ENCODE peak calls at places on chromosomes 13 and 19, in five cellular contexts. D is mucosa of gallbladder; N is CD4-positive, alpha-beta T cell; Q is AG08396; I is stimulated activated CD4-positive, alpha-beta T cell treated with anti-CD3 and anti-CD28 coated beads, Interleukin-4, amount 100 ng/mL, for 4 hours. P is an unnamed sample.

GRCh38 chr19:43372462-43372861 is 19.0 kb downstream of the CD177 start:
- DNase-seq in D (no peak), N (no peak), I (no peak), Q (no peak), P (no peak)

GRCh38 chr19:47486900-47487299 is 2.9 kb upstream of the KPTN start:
- DNase-seq in N (no peak), D (no peak), I (no peak), Q (no peak), P (no peak)

GRCh38 chr19:18483119-18483518 is 38.8 kb downstream of the ELL start:
- DNase-seq in N (no peak), I (no peak), D (no peak), Q (no peak), P (no peak)

GRCh38 chr13:105518086-105518485 is 1017.4 kb downstream of the EFNB2 start:
- DNase-seq in N (no peak), Q (no peak), D (no peak), I (no peak), P (peak; percentile 40)

GRCh38 chr19:49854861-49855263 is 3.9 kb downstream of the PTOV1 start:
- DNase-seq in Q (no peak), I (no peak), N (no peak), D (no peak), P (no peak)

GRCh38 chr13:113918981-113919646 is 54.8 kb downstream of the C13orf46 start:
- DNase-seq in Q (no peak), N (no peak), I (no peak), D (peak; percentile 9), P (no peak)

GRCh38 chr13:27022571-27023311 is 148.9 kb downstream of the USP12 start:
- DNase-seq in Q (peak; percentile 68), N (no peak), I (no peak), D (peak; percentile 28), P (no peak)

GRCh38 chr13:31073859-31074718 is 87.6 kb downstream of the HSPH1 start:
- DNase-seq in N (no peak), I (no peak), D (no peak), Q (no peak), P (no peak)

GRCh38 chr13:97945792-97946419 is 7.6 kb upstream of the IPO5 start:
- DNase-seq in N (no peak), Q (no peak), D (no peak), I (no peak), P (no peak)

GRCh38 chr19:58356971-58357797 is 3.9 kb upstream of the A1BG start:
- DNase-seq in Q (no peak), I (no peak), N (no peak), D (no peak), P (no peak)

GRCh38 chr13:28533441-28534166 is 38.7 kb upstream of the FLT1 start:
- DNase-seq in D (no peak), N (no peak), I (no peak), Q (no peak), P (no peak)

GRCh38 chr13:38166121-38166520 is 183.5 kb upstream of the UFM1 start:
- DNase-seq in I (no peak), N (no peak), Q (peak; percentile 2), D (no peak), P (no peak)

GRCh38 chr19:19670070-19670551 is 1.5 kb downstream of the ZNF101 start:
- DNase-seq in Q (peak; percentile 5), D (no peak), I (no peak), N (no peak), P (no peak)

GRCh38 chr19:40689339-40690049 is 957 bp downstream of the NUMBL start:
- DNase-seq in N (no peak), Q (no peak), I (no peak), D (no peak), P (no peak)

GRCh38 chr13:32645854-32646253 is 59.6 kb downstream of the PDS5B start:
- DNase-seq in N (no peak), D (no peak), I (no peak), Q (no peak), P (no peak)

GRCh38 chr13:74895042-74895811 is 586.7 kb downstream of the TBC1D4 start:
- DNase-seq in I (no peak), D (no peak), Q (no peak), N (no peak), P (no peak)

GRCh38 chr19:28402701-28403290 is 810.2 kb downstream of the UQCRFS1 start:
- DNase-seq in D (no peak), N (no peak), Q (no peak), I (no peak), P (no peak)

GRCh38 chr13:99285432-99286182 is 21.6 kb downstream of the GPR183 start:
- DNase-seq in Q (no peak), I (no peak), D (no peak), N (no peak), P (no peak)

GRCh38 chr13:44402902-44403719 is 29.5 kb downstream of the SERP2 start:
- DNase-seq in N (no peak), Q (no peak), I (no peak), D (no peak), P (no peak)

P was measured in non-pigmented ciliary epithelial cell.